ENCODE peak calls at places on chromosome 10, in seven cellular contexts. P, Z, C, K, Q, F and A are unnamed samples.
A peak's percentile ranks its signal among the peaks of the same experiment; 100 is the strongest.

GRCh38 chr10:121284952-121285351 is 313.3 kb downstream of the FGFR2 start:
- DNase-seq in P (no peak), Z (no peak), C (no peak), K (no peak), Q (no peak), F (peak; percentile 16), A (no peak)

GRCh38 chr10:122307669-122308486 is 36.8 kb downstream of the BTBD16 start:
- DNase-seq in P (no peak), Z (peak; percentile 27), C (no peak), K (peak; percentile 71), Q (peak; percentile 95), F (no peak), A (peak; percentile 41)

GRCh38 chr10:132546567-132547420 is 9.2 kb downstream of the INPP5A start:
- DNase-seq in P (no peak), Z (no peak), C (no peak), K (peak; percentile 18), Q (no peak), F (no peak), A (no peak)

GRCh38 chr10:101367569-101368453 is 13.8 kb downstream of the BTRC start:
- DNase-seq in P (no peak), Z (peak; percentile 4), C (no peak), K (no peak), Q (peak; percentile 83), F (no peak), A (no peak)

GRCh38 chr10:3472705-3473078 is 300.1 kb upstream of the PITRM1 start:
- DNase-seq in P (no peak), Z (no peak), C (no peak), K (no peak), Q (peak; percentile 36), F (no peak), A (no peak)

GRCh38 chr10:122756656-122757055 is 57.0 kb upstream of the C10orf120 start:
- DNase-seq in P (no peak), Z (no peak), C (no peak), K (no peak), Q (no peak), F (no peak), A (no peak)

GRCh38 chr10:117609095-117609821 is 66.7 kb downstream of the EMX2 start:
- DNase-seq in P (no peak), Z (peak; percentile 39), C (no peak), K (peak; percentile 21), Q (no peak), F (peak; percentile 41), A (peak; percentile 24)

GRCh38 chr10:50596456-50596855 is 27.3 kb downstream of the SGMS1 start:
- DNase-seq in P (no peak), Z (no peak), C (no peak), K (no peak), Q (no peak), F (no peak), A (no peak)

GRCh38 chr10:116773306-116773705 is 30.9 kb upstream of the HSPA12A start:
- DNase-seq in P (no peak), Z (no peak), C (no peak), K (no peak), Q (no peak), F (no peak), A (no peak)

GRCh38 chr10:130301026-130301892 is 165.1 kb downstream of the GLRX3 start:
- DNase-seq in P (no peak), Z (no peak), C (peak; percentile 60), K (peak; percentile 77), Q (no peak), F (peak; percentile 79), A (no peak)

GRCh38 chr10:119253433-119254174 is 46.2 kb downstream of the GRK5 start:
- DNase-seq in P (no peak), Z (no peak), C (peak; percentile 47), K (peak; percentile 75), Q (peak; percentile 49), F (no peak), A (no peak)

GRCh38 chr10:113027574-113028392 is 77.7 kb downstream of the TCF7L2 start:
- DNase-seq in P (no peak), Z (no peak), C (no peak), K (no peak), Q (no peak), F (no peak), A (no peak)

GRCh38 chr10:75396861-75397570 is 4.5 kb downstream of the ZNF503 start:
- DNase-seq in P (no peak), Z (no peak), C (no peak), K (peak; percentile 29), Q (no peak), F (no peak), A (no peak)

GRCh38 chr10:6729071-6729773 is 149.1 kb upstream of the PRKCQ start:
- DNase-seq in P (no peak), Z (no peak), C (no peak), K (peak; percentile 17), Q (peak; percentile 30), F (no peak), A (no peak)

GRCh38 chr10:29613791-29614190 is 21.0 kb downstream of the SVIL start:
- DNase-seq in P (no peak), Z (no peak), C (no peak), K (no peak), Q (no peak), F (no peak), A (no peak)

GRCh38 chr10:56116684-56117083 is 244.4 kb downstream of the ZWINT start:
- DNase-seq in P (no peak), Z (no peak), C (no peak), K (no peak), Q (no peak), F (peak; percentile 14), A (peak; percentile 9)

GRCh38 chr10:113780681-113781250 is 29.3 kb downstream of the PLEKHS1 start:
- DNase-seq in P (no peak), Z (no peak), C (no peak), K (no peak), Q (no peak), F (peak; percentile 15), A (peak; percentile 18)

GRCh38 chr10:126759531-126759930 is 89.0 kb upstream of the C10orf90 start:
- DNase-seq in P (no peak), Z (no peak), C (no peak), K (no peak), Q (no peak), F (peak; percentile 64), A (no peak)

GRCh38 chr10:42942279-42942932 is 134.5 kb upstream of the RET start:
- DNase-seq in P (no peak), Z (no peak), C (no peak), K (no peak), Q (no peak), F (no peak), A (no peak)

GRCh38 chr10:110501142-110501937 is 3.6 kb downstream of the DUSP5 start:
- DNase-seq in P (no peak), Z (peak; percentile 59), C (peak; percentile 59), K (peak; percentile 91), Q (peak; percentile 90), F (no peak), A (peak; percentile 90)

GRCh38 chr10:79014796-79015195 is 54.0 kb upstream of the ZMIZ1 start:
- DNase-seq in P (peak; percentile 65), Z (peak; percentile 40), C (no peak), K (no peak), Q (no peak), F (no peak), A (no peak)

GRCh38 chr10:42938351-42938750 is 138.5 kb upstream of the RET start:
- DNase-seq in P (no peak), Z (no peak), C (no peak), K (no peak), Q (no peak), F (no peak), A (no peak)

GRCh38 chr10:63275094-63275493 is 142.0 kb downstream of the NRBF2 start:
- DNase-seq in P (no peak), Z (no peak), C (no peak), K (no peak), Q (no peak), F (no peak), A (no peak)

GRCh38 chr10:112356686-112357085 is 17.2 kb upstream of the ACSL5 start:
- DNase-seq in P (no peak), Z (no peak), C (no peak), K (no peak), Q (no peak), F (no peak), A (no peak)

GRCh38 chr10:3486346-3487065 is 298.5 kb downstream of the KLF6 start:
- DNase-seq in P (no peak), Z (no peak), C (no peak), K (no peak), Q (peak; percentile 87), F (peak; percentile 98), A (no peak)